ENCODE peak calls at places on chromosomes 7 and 10, in six cellular contexts. B, X, O, Z, E and W are unnamed samples.

GRCh38 chr10:5094265-5095205 is at the start of gene AKR1C3:
- DNase-seq in B (peak; percentile 65), E (peak; percentile 27), X (peak; percentile 84), O (no peak), Z (peak; percentile 60), W (peak; percentile 77)

GRCh38 chr10:86038371-86038770 is 328.2 kb downstream of the GRID1 start:
- DNase-seq in X (no peak), O (no peak), E (no peak), B (no peak), Z (no peak), W (no peak)

GRCh38 chr7:85479918-85480658 is 293.2 kb upstream of the SEMA3D start:
- DNase-seq in O (no peak), B (peak; percentile 23), E (no peak), Z (no peak), X (no peak), W (no peak)

GRCh38 chr10:49149881-49150280 is 16.1 kb upstream of the FAM170B start:
- DNase-seq in B (no peak), O (no peak), X (peak; percentile 37), Z (no peak), E (no peak), W (no peak)

GRCh38 chr10:44369296-44369695 is 15.6 kb downstream of the CXCL12 start:
- DNase-seq in E (no peak), Z (no peak), B (peak; percentile 42), X (no peak), O (no peak), W (peak; percentile 66)

GRCh38 chr10:48289652-48290238 is 15.2 kb upstream of the FRMPD2 start:
- DNase-seq in Z (peak; percentile 82), E (no peak), O (peak; percentile 72), B (peak; percentile 40), X (peak; percentile 85), W (peak; percentile 57)

GRCh38 chr10:103690281-103690680 is 165.1 kb downstream of the SH3PXD2A start:
- DNase-seq in X (no peak), Z (no peak), B (no peak), O (no peak), E (no peak), W (no peak)

GRCh38 chr7:2416659-2417058 is 13.2 kb downstream of the CHST12 start:
- DNase-seq in X (no peak), B (no peak), E (no peak), O (no peak), Z (no peak), W (no peak)

GRCh38 chr10:132551093-132551807 is 13.7 kb downstream of the INPP5A start:
- DNase-seq in O (no peak), Z (no peak), B (no peak), E (no peak), X (no peak), W (no peak)

GRCh38 chr7:104299323-104299722 is 29.1 kb upstream of the LHFPL3 start:
- DNase-seq in E (no peak), X (peak; percentile 34), Z (no peak), B (no peak), O (no peak), W (no peak)

GRCh38 chr10:97715259-97715874 is 1.8 kb downstream of the MARVELD1 start:
- DNase-seq in Z (peak; percentile 44), E (no peak), X (peak; percentile 40), O (no peak), B (no peak), W (no peak)

GRCh38 chr10:97714401-97715258 is 1.1 kb downstream of the MARVELD1 start:
- DNase-seq in X (peak; percentile 92), O (no peak), B (peak; percentile 71), E (no peak), Z (peak; percentile 86), W (peak; percentile 80)

GRCh38 chr10:97711640-97712267 is 1.8 kb upstream of the MARVELD1 start:
- DNase-seq in Z (no peak), O (no peak), X (no peak), B (no peak), E (no peak), W (no peak)

GRCh38 chr10:97713828-97714400 is 384 bp downstream of the MARVELD1 start:
- DNase-seq in O (peak; percentile 68), B (peak; percentile 74), E (no peak), X (peak; percentile 91), Z (peak; percentile 77), W (peak; percentile 85)

DNA sequence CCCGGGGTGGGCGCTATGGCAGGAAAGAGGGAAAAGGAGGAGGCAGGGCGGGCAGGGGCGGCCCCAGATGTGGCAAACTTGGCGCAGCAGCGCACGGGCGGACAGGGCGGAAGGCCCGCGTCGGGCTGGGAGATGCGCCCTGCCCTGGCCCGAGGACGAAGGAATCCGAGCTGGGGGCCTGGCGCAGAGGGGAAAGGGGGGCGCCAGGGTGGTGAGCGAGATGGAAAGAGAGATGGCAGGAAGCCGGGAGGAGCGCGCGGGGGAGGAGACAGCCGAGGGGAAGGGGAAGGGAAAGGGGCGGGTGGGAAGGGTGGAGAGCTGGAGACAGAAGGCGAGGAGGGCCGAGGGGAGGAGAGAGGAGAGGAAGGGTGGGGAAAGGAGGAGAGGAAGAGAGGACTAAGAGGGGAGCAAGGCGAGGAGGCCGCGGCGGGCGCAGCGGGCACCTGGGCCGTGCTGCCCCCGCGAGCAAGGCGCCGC is at the start of gene MARVELD1:
- DNase-seq in Z (peak; percentile 88), B (peak; percentile 77), O (peak; percentile 59), X (peak; percentile 91), E (no peak), W (peak; percentile 83)
- H3K23ac ChIP-seq in Z (no peak within 1 kb of the TSS), B (peak within 1 kb of the TSS; percentile 94), O (peak within 1 kb of the TSS; percentile 97), X (peak within 1 kb of the TSS; percentile 100), E (no peak within 1 kb of the TSS), W (peak within 1 kb of the TSS; percentile 96)

DNA sequence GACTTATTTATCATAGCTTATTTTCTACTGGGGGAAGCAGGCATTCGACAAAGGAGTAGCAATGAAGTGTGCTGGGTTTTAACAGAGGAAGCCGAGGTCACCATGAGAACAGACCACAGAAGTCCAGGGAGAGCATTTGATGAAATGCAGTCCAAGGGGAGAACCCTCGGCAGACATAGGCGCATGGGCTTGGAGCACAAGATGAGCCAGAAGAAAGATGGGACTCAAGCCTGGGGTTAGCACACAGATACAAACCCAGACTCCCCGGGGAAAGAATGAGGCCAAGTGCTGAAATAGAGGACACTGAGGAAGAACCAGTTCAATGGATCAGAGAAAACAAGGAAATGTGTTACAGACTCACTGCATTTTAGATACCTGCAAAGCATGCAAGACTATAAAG is 209.5 kb downstream of the FAM107B start:
- DNase-seq in E (no peak), Z (no peak), X (no peak), B (no peak), O (no peak), W (no peak)
- H3K23ac ChIP-seq in E (no peak overlapping the region), Z (no peak overlapping the region), X (no peak overlapping the region), B (peak overlapping the region; percentile 25), O (no peak overlapping the region), W (no peak overlapping the region)

DNA sequence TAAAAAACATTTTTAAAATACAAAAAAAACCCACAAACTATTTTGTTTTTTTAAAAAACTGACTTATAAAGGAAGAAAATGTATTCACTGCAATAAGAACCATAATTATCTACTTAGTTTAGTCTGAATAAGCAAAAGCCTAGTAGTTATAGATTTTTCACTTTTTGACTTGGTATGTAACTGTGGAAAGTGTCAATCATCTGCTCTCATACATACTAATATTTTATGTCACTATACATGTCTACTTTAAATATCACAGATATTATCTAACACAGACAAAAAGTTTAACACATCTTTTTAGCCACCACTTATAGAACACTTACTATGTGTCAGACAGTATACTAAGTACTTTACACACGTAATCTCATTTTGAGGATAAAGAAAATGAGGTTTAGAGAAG is 3.2 kb upstream of the JMJD1C start:
- DNase-seq in B (no peak), X (no peak), O (no peak), E (no peak), Z (no peak), W (no peak)
- H3K23ac ChIP-seq in B (no peak overlapping the region), X (no peak overlapping the region), O (no peak overlapping the region), E (no peak overlapping the region), Z (no peak overlapping the region), W (no peak overlapping the region)

GRCh38 chr7:116696707-116697106 is 24.7 kb downstream of the MET start:
- DNase-seq in E (no peak), Z (no peak), O (no peak), X (no peak), B (no peak), W (no peak)

GRCh38 chr7:116697152-116697551 is 25.2 kb downstream of the MET start:
- DNase-seq in Z (no peak), X (no peak), O (no peak), E (no peak), B (no peak), W (no peak)

GRCh38 chr7:116698930-116699722 is 27.1 kb downstream of the MET start:
- DNase-seq in Z (no peak), O (no peak), E (no peak), X (no peak), B (no peak), W (no peak)

GRCh38 chr7:116698396-116698795 is 26.4 kb downstream of the MET start:
- DNase-seq in B (no peak), X (no peak), E (no peak), Z (no peak), O (no peak), W (no peak)

DNA sequence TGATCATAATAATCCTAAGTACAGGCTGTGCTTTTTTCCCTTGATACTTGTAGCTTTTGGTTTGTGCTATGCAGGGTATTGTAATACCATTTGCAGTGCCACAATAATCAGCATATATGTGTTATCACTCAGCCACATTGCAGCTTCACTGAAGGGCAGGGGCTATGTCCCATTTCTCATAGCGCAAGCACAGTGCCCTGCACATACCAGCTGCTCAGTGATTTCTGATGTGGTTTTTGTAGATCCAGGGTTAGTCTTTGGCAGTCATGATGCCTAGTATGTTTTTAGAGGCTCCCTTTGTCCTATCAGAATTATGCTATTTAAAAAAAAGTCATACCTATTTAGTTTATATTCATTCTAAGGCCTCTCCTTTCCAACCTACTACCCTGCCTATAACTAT is 25.8 kb downstream of the MET start:
- DNase-seq in E (no peak), X (no peak), B (no peak), Z (no peak), O (no peak), W (no peak)
- H3K23ac ChIP-seq in E (no peak overlapping the region), X (no peak overlapping the region), B (no peak overlapping the region), Z (no peak overlapping the region), O (no peak overlapping the region), W (no peak overlapping the region)

GRCh38 chr7:139018910-139019309 is 16.9 kb downstream of the ZC3HAV1L start:
- DNase-seq in Z (no peak), B (no peak), E (no peak), O (no peak), X (no peak), W (no peak)
- H3K23ac ChIP-seq in Z (no peak overlapping the region), B (no peak overlapping the region), E (no peak overlapping the region), O (no peak overlapping the region), X (no peak overlapping the region), W (no peak overlapping the region)

GRCh38 chr7:156236936-156237599 is 403.5 kb upstream of the RNF32 start:
- DNase-seq in E (no peak), B (no peak), Z (no peak), O (no peak), X (no peak), W (no peak)
- H3K23ac ChIP-seq in E (no peak overlapping the region), B (no peak overlapping the region), Z (no peak overlapping the region), O (peak overlapping the region; percentile 93), X (no peak overlapping the region), W (no peak overlapping the region)